ENCODE peak calls at places on chromosomes 4 and X, in ten cellular contexts. Y is cardiac muscle cell; P is stimulated activated CD8-positive, alpha-beta memory T cell treated with anti-CD3 and anti-CD28 coated beads, Interleukin-7, amount 100 ng/mL, for 24 hours; T is small intestine; U is NCI-H748 treated with DMSO at 0.1 percent for 48 hours; H is lower leg skin; S is T-cell; E is H54; M is H9; Z is HFF-Myc. F is an unnamed sample.

GRCh38 chr4:122922877-122923511 is 597 bp upstream of the NUDT6 start:
- DNase-seq in P (peak; percentile 70), Y (peak; percentile 89), U (peak; percentile 61), Z (peak; percentile 76), S (peak; percentile 85), T (peak; percentile 85), M (peak; percentile 88), E (peak; percentile 34), H (peak; percentile 96), F (peak; percentile 87)

GRCh38 chr4:158810487-158811215 is 41.8 kb downstream of the FNIP2 start:
- DNase-seq in H (peak; percentile 92), Y (peak; percentile 94), U (no peak), M (no peak), Z (peak; percentile 70), P (no peak), E (peak; percentile 26), S (no peak), T (peak; percentile 45), F (peak; percentile 80)

GRCh38 chrX:639151-639550 is 8.6 kb downstream of the SHOX start:
- DNase-seq in T (no peak), H (peak; percentile 68), U (no peak), P (no peak), E (no peak), Y (no peak), S (no peak), M (no peak), Z (no peak), F (no peak)

GRCh38 chrX:151370906-151371305 is 26.1 kb upstream of the VMA21 start:
- DNase-seq in H (no peak), S (no peak), T (no peak), Y (no peak), Z (no peak), M (peak; percentile 76), U (no peak), E (no peak), P (no peak), F (no peak)

GRCh38 chr4:1462768-1463075 is 56.5 kb upstream of the NKX1-1 start:
- DNase-seq in Z (no peak), E (no peak), Y (no peak), S (no peak), H (peak; percentile 80), U (no peak), T (no peak), M (no peak), P (no peak), F (no peak)

GRCh38 chr4:54065282-54066087 is 1.1 kb upstream of the CHIC2 start:
- DNase-seq in T (no peak), P (no peak), E (no peak), M (no peak), Z (no peak), S (no peak), H (no peak), Y (peak; percentile 41), U (no peak), F (peak; percentile 30)

GRCh38 chr4:10949039-10949728 is 264.6 kb upstream of the CLNK start:
- DNase-seq in E (no peak), H (no peak), T (no peak), P (no peak), M (no peak), Z (no peak), Y (no peak), U (no peak), S (no peak), F (no peak)

GRCh38 chrX:118528089-118528753 is 32.6 kb downstream of the DOCK11 start:
- DNase-seq in Z (no peak), Y (no peak), T (peak; percentile 25), H (peak; percentile 75), P (no peak), E (no peak), S (peak; percentile 49), M (no peak), U (no peak), F (peak; percentile 58)

GRCh38 chr4:168097161-168097560 is 4.8 kb downstream of the ANXA10 start:
- DNase-seq in S (no peak), H (no peak), Y (no peak), U (no peak), E (no peak), T (no peak), P (no peak), Z (peak; percentile 37), M (no peak), F (no peak)

GRCh38 chrX:100995469-100995868 is 26.0 kb downstream of the ARL13A start:
- DNase-seq in H (no peak), S (no peak), P (no peak), U (no peak), Y (peak; percentile 44), Z (peak; percentile 44), M (no peak), T (no peak), E (no peak), F (no peak)

GRCh38 chr4:8904666-8905065 is 33.0 kb upstream of the HMX1 start:
- DNase-seq in P (no peak), S (no peak), E (no peak), T (no peak), U (no peak), Y (no peak), M (no peak), H (no peak), Z (no peak), F (peak; percentile 5)

GRCh38 chr4:55409468-55410171 is 13.9 kb downstream of the TMEM165 start:
- DNase-seq in H (no peak), S (no peak), M (peak; percentile 31), Y (peak; percentile 66), Z (no peak), U (no peak), P (no peak), T (no peak), E (no peak), F (peak; percentile 38)

GRCh38 chr4:87073570-87074470 is 139.0 kb downstream of the AFF1 start:
- DNase-seq in U (peak; percentile 58), M (no peak), H (no peak), E (no peak), T (no peak), S (peak; percentile 25), Z (no peak), P (no peak), Y (peak; percentile 37), F (no peak)

GRCh38 chr4:114361249-114361648 is 237.4 kb upstream of the UGT8 start:
- DNase-seq in T (no peak), Y (no peak), M (no peak), H (no peak), Z (no peak), E (no peak), U (no peak), S (no peak), P (no peak), F (no peak)

GRCh38 chrX:98452456-98452855 is 1568.7 kb downstream of the RPA4 start:
- DNase-seq in P (no peak), Y (no peak), H (no peak), M (no peak), E (no peak), Z (no peak), U (no peak), T (no peak), S (no peak), F (no peak)

GRCh38 chr4:147782087-147782781 is 50.3 kb downstream of the ARHGAP10 start:
- DNase-seq in U (no peak), S (no peak), E (no peak), P (no peak), Y (peak; percentile 41), H (no peak), Z (peak; percentile 43), T (no peak), M (no peak), F (no peak)

GRCh38 chrX:21487832-21488231 is 113.6 kb downstream of the CNKSR2 start:
- DNase-seq in U (peak; percentile 84), H (no peak), Z (no peak), E (no peak), P (no peak), M (no peak), T (peak; percentile 0), Y (peak; percentile 1), S (no peak), F (no peak)

GRCh38 chrX:56503941-56504673 is 59.3 kb upstream of the UBQLN2 start:
- DNase-seq in S (no peak), U (no peak), M (peak; percentile 29), Y (no peak), P (no peak), E (no peak), Z (no peak), T (no peak), H (no peak), F (no peak)

GRCh38 chr4:82467442-82467841 is 37.1 kb downstream of the ENOPH1 start:
- DNase-seq in M (no peak), E (no peak), Z (no peak), P (no peak), S (no peak), T (peak; percentile 17), Y (peak; percentile 63), U (no peak), H (no peak), F (no peak)

GRCh38 chr4:37949636-37950426 is 10.4 kb upstream of the PTTG2 start:
- DNase-seq in E (no peak), Y (no peak), S (no peak), P (no peak), Z (no peak), M (no peak), T (no peak), H (no peak), U (no peak), F (no peak)

GRCh38 chr4:27154706-27155105 is 294.1 kb downstream of the STIM2 start:
- DNase-seq in T (peak; percentile 3), S (no peak), M (no peak), H (no peak), Y (peak; percentile 5), P (no peak), Z (no peak), E (peak; percentile 2), U (no peak), F (no peak)

GRCh38 chrX:48458711-48459110 is 11.3 kb downstream of the SLC38A5 start:
- DNase-seq in T (no peak), H (no peak), E (no peak), P (no peak), Y (peak; percentile 41), Z (no peak), M (no peak), S (no peak), U (no peak), F (peak; percentile 23)

GRCh38 chrX:35617836-35618235 is 180.3 kb upstream of the MAGEB16 start:
- DNase-seq in M (no peak), H (no peak), U (no peak), Y (no peak), Z (no peak), E (no peak), S (no peak), T (no peak), P (no peak), F (no peak)

GRCh38 chrX:37302569-37302968 is 46.6 kb upstream of the PRRG1 start:
- DNase-seq in T (peak; percentile 44), M (peak; percentile 49), U (no peak), Z (no peak), Y (peak; percentile 68), P (no peak), S (no peak), H (no peak), E (no peak), F (no peak)

GRCh38 chr4:140238353-140239041 is 84.5 kb upstream of the MAML3 start:
- DNase-seq in Z (peak; percentile 90), S (no peak), P (no peak), Y (peak; percentile 96), H (peak; percentile 95), E (no peak), T (peak; percentile 72), M (peak; percentile 60), U (peak; percentile 55), F (peak; percentile 97)

F was measured in heart left ventricle.